ENCODE peak calls at places on chromosomes 3 and 15, in four cellular contexts. Z, M, T and Y are unnamed samples.

GRCh38 chr3:37992271-37993066 is 1.9 kb downstream of the VILL start:
- DNase-seq in Z (peak; percentile 63), T (peak; percentile 84), M (no peak), Y (no peak)

GRCh38 chr15:36161781-36162212 is 417.6 kb upstream of the CDIN1 start:
- DNase-seq in T (peak; percentile 11), M (peak; percentile 20), Z (peak; percentile 80), Y (no peak)

GRCh38 chr15:60020736-60021135 is 16.6 kb downstream of the FOXB1 start:
- DNase-seq in T (no peak), Z (no peak), M (no peak), Y (no peak)

GRCh38 chr3:186669378-186670084 is 3.7 kb downstream of the HRG start:
- DNase-seq in T (no peak), Z (peak; percentile 57), M (no peak), Y (peak; percentile 37)

GRCh38 chr3:152232001-152232400 is 36.7 kb upstream of the MBNL1 start:
- DNase-seq in Z (no peak), M (no peak), T (no peak), Y (no peak)

GRCh38 chr3:69353492-69353891 is 32.4 kb downstream of the FRMD4B start:
- DNase-seq in Z (no peak), T (no peak), M (no peak), Y (no peak)

GRCh38 chr3:37029111-37029510 is 35.8 kb downstream of the MLH1 start:
- DNase-seq in T (no peak), Z (no peak), M (no peak), Y (no peak)

GRCh38 chr15:29115093-29115991 is 154.3 kb downstream of the NSMCE3 start:
- DNase-seq in M (peak; percentile 77), Z (no peak), T (peak; percentile 53), Y (no peak)

GRCh38 chr3:94336076-94336741 is 273.3 kb downstream of the NSUN3 start:
- DNase-seq in Z (peak; percentile 81), T (peak; percentile 64), M (peak; percentile 83), Y (peak; percentile 1)

GRCh38 chr3:131543714-131544113 is 40.9 kb upstream of the MRPL3 start:
- DNase-seq in M (no peak), Z (peak; percentile 93), T (peak; percentile 67), Y (no peak)

GRCh38 chr15:47985568-47985967 is 135.2 kb upstream of the SLC24A5 start:
- DNase-seq in Z (no peak), M (no peak), T (no peak), Y (no peak)

GRCh38 chr3:105801397-105801796 is 67.4 kb downstream of the CBLB start:
- DNase-seq in T (no peak), M (no peak), Z (no peak), Y (peak; percentile 48)

GRCh38 chr3:183924543-183924942 is 39.9 kb upstream of the PARL start:
- DNase-seq in Z (no peak), M (no peak), T (no peak), Y (no peak)

GRCh38 chr15:60695713-60696522 is 217.0 kb upstream of the ICE2 start:
- DNase-seq in T (no peak), Z (no peak), M (no peak), Y (no peak)

GRCh38 chr3:4614927-4615326 is 121.8 kb downstream of the ITPR1 start:
- DNase-seq in Z (no peak), M (no peak), T (no peak), Y (no peak)

GRCh38 chr3:142588708-142589107 is 7.5 kb upstream of the PLS1 start:
- DNase-seq in M (no peak), Z (no peak), T (no peak), Y (no peak)

GRCh38 chr3:133855772-133856171 is 39.9 kb downstream of the RAB6B start:
- DNase-seq in M (no peak), T (no peak), Z (no peak), Y (no peak)

GRCh38 chr3:55066406-55067128 is 138.7 kb upstream of the LRTM1 start:
- DNase-seq in Z (no peak), M (no peak), T (peak; percentile 37), Y (no peak)

GRCh38 chr15:26873846-26874245 is 7.0 kb downstream of the GABRA5 start:
- DNase-seq in Z (no peak), T (no peak), M (no peak), Y (no peak)

GRCh38 chr15:62887113-62887570 is 155.4 kb upstream of the TPM1 start:
- DNase-seq in T (peak; percentile 42), Z (no peak), M (no peak), Y (no peak)

GRCh38 chr3:45223889-45224730 is 2.0 kb downstream of the TMEM158 start:
- DNase-seq in M (no peak), Z (peak; percentile 87), T (no peak), Y (no peak)

GRCh38 chr3:111303760-111304159 is 232.1 kb downstream of the NECTIN3 start:
- DNase-seq in M (no peak), Z (peak; percentile 51), T (no peak), Y (no peak)

GRCh38 chr3:160948273-160948672 is 156.9 kb downstream of the B3GALNT1 start:
- DNase-seq in T (peak; percentile 45), Z (no peak), M (no peak), Y (no peak)

GRCh38 chr3:43583481-43583880 is 38.3 kb downstream of the ANO10 start:
- DNase-seq in Z (no peak), M (peak; percentile 58), T (no peak), Y (peak; percentile 4)

GRCh38 chr3:113557374-113557773 is 25.0 kb downstream of the SIDT1 start:
- DNase-seq in M (peak; percentile 17), T (peak; percentile 36), Z (peak; percentile 95), Y (no peak)

GRCh38 chr3:173753593-173753992 is 356.0 kb downstream of the NLGN1 start:
- DNase-seq in M (no peak), Z (no peak), T (no peak), Y (no peak)

GRCh38 chr3:48561045-48561736 is 2.4 kb downstream of the UCN2 start:
- DNase-seq in Z (no peak), T (peak; percentile 71), M (peak; percentile 92), Y (peak; percentile 40)

GRCh38 chr3:21543380-21544075 is 207.5 kb downstream of the ZNF385D start:
- DNase-seq in Z (no peak), M (peak; percentile 74), T (no peak), Y (no peak)

GRCh38 chr3:123365450-123366143 is 83.3 kb downstream of the ADCY5 start:
- DNase-seq in T (peak; percentile 38), Z (peak; percentile 75), M (peak; percentile 84), Y (no peak)

GRCh38 chr3:38579146-38579545 is 70.3 kb downstream of the SCN5A start:
- DNase-seq in M (peak; percentile 37), T (no peak), Z (no peak), Y (no peak)

GRCh38 chr3:168061332-168061996 is 34.3 kb downstream of the GOLIM4 start:
- DNase-seq in T (no peak), M (no peak), Z (peak; percentile 28), Y (peak; percentile 14)
- TF ChIP-seq CTCF in T (no peak), M (peak; percentile 29), Z (peak; percentile 51), Y (peak; percentile 55)

GRCh38 chr3:42439461-42440075 is 29.2 kb upstream of the LYZL4 start:
- DNase-seq in Z (no peak), T (no peak), M (peak; percentile 6), Y (no peak)
- TF ChIP-seq EZH2phosphoT487 in Z (no peak), T (no peak), M (no peak), Y (no peak)

GRCh38 chr3:101819649-101820202 is 29.6 kb upstream of the NFKBIZ start:
- DNase-seq in M (no peak), Z (no peak), T (no peak), Y (no peak)

GRCh38 chr3:101825904-101826445 is 23.3 kb upstream of the NFKBIZ start:
- DNase-seq in M (no peak), Z (peak; percentile 22), T (no peak), Y (no peak)

GRCh38 chr3:101824691-101825090 is 24.6 kb upstream of the NFKBIZ start:
- DNase-seq in Z (no peak), T (no peak), M (no peak), Y (no peak)

GRCh38 chr3:101821503-101821902 is 27.8 kb upstream of the NFKBIZ start:
- DNase-seq in Z (no peak), M (no peak), T (no peak), Y (no peak)

GRCh38 chr3:101823525-101823924 is 25.8 kb upstream of the NFKBIZ start:
- DNase-seq in Z (no peak), M (no peak), T (no peak), Y (no peak)
- H3K9me2 ChIP-seq in Z (no peaks in the 10 kb centered on the region), M (no peaks in the 10 kb centered on the region), T (no peaks in the 10 kb centered on the region), Y (no peaks in the 10 kb centered on the region)

GRCh38 chr3:101900736-101901135 is 51.4 kb downstream of the NFKBIZ start:
- DNase-seq in Z (no peak), T (no peak), M (no peak), Y (no peak)

GRCh38 chr3:101898062-101898461 is 48.7 kb downstream of the NFKBIZ start:
- DNase-seq in T (no peak), Z (no peak), M (no peak), Y (peak; percentile 27)

GRCh38 chr3:101902041-101902440 is 52.7 kb downstream of the NFKBIZ start:
- DNase-seq in Z (peak; percentile 69), M (no peak), T (peak; percentile 25), Y (peak; percentile 17)

GRCh38 chr3:101898752-101899169 is 49.4 kb downstream of the NFKBIZ start:
- DNase-seq in T (no peak), M (no peak), Z (no peak), Y (peak; percentile 91)

DNA sequence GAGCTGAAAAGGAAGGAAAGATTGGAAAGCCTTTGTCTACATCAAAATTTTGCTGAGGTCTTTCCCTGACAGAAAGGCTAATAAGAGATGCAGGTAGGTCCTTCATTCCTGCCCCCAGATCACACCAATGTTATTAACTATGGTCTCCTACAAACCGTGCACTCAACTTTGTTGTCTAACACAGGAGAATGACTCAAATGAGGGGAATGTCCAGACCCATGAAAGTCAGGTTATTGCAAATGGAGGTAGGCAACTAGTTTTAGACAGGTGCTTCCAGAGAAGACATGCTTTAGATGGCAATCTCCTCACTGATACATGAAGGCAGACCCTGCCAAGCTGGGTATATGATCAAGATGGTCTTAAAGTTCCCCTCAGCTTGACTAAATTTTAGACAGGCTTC is 51.0 kb downstream of the NFKBIZ start:
- DNase-seq in Z (no peak), M (no peak), T (no peak), Y (no peak)
- TF ChIP-seq CTCF in Z (no peak), M (no peak), T (no peak), Y (no peak)

GRCh38 chr3:193520738-193521137 is 34.0 kb downstream of the ATP13A4 start:
- DNase-seq in Z (no peak), T (no peak), M (peak; percentile 51), Y (no peak)
- TF ChIP-seq EZH2phosphoT487 in Z (no peak), T (no peak), M (no peak), Y (no peak)